ENCODE peak calls at places on chromosomes 12 and 14, in four cellular contexts. V, T, C and K are unnamed samples.
A peak's percentile ranks its signal among the peaks of the same experiment; 100 is the strongest.

GRCh38 chr14:44914849-44915248 is 46.9 kb downstream of the KLHL28 start:
- DNase-seq in T (peak; percentile 38), C (no peak), V (no peak), K (peak; percentile 75)

GRCh38 chr12:123912415-123913385 is 59.9 kb downstream of the CCDC92 start:
- DNase-seq in V (no peak), C (no peak), T (no peak), K (no peak)

GRCh38 chr14:22850944-22851790 is 14.8 kb downstream of the MMP14 start:
- DNase-seq in C (peak; percentile 82), T (peak; percentile 98), V (no peak), K (peak; percentile 96)

GRCh38 chr14:28875937-28876910 is 109.6 kb downstream of the FOXG1 start:
- DNase-seq in C (no peak), T (no peak), V (no peak), K (no peak)

GRCh38 chr14:54979039-54979438 is 47.9 kb downstream of the WDHD1 start:
- DNase-seq in T (no peak), V (no peak), C (no peak), K (no peak)

GRCh38 chr12:6768385-6769002 is 2.3 kb downstream of the PTMS start:
- DNase-seq in V (no peak), C (no peak), T (peak; percentile 21), K (no peak)

GRCh38 chr14:82565825-82566224 is 1032.2 kb upstream of the SEL1L start:
- DNase-seq in T (no peak), V (no peak), C (no peak), K (no peak)

GRCh38 chr14:95713596-95714371 is at the start of gene TCL1A:
- DNase-seq in V (no peak), T (no peak), C (no peak), K (no peak)

GRCh38 chr14:62117010-62117717 is 354.9 kb downstream of the SNAPC1 start:
- DNase-seq in V (peak; percentile 55), C (peak; percentile 58), T (peak; percentile 71), K (peak; percentile 2)

GRCh38 chr12:26187429-26187828 is 7.9 kb upstream of the SSPN start:
- DNase-seq in V (no peak), T (no peak), C (no peak), K (peak; percentile 25)
- TF ChIP-seq CTCF in V (no peak), T (no peak), C (no peak), K (peak; percentile 1)

GRCh38 chr12:10614056-10614370 is 604 bp upstream of the MAGOHB start:
- DNase-seq in C (no peak), V (no peak), T (no peak), K (no peak)

GRCh38 chr12:10613334-10614055 is at the start of gene MAGOHB:
- DNase-seq in T (peak; percentile 93), C (peak; percentile 92), V (peak; percentile 99), K (peak; percentile 97)

GRCh38 chr12:10612110-10612509 is 1.3 kb downstream of the MAGOHB start:
- DNase-seq in T (no peak), V (no peak), C (no peak), K (no peak)

GRCh38 chr12:10615532-10615931 is 2.1 kb upstream of the MAGOHB start:
- DNase-seq in T (no peak), C (no peak), V (no peak), K (no peak)

GRCh38 chr12:10612954-10613333 is 465 bp downstream of the MAGOHB start:
- DNase-seq in V (no peak), C (no peak), T (peak; percentile 23), K (no peak)
- H3K4me3 ChIP-seq in V (peak overlapping the region; percentile 97), C (peak overlapping the region; percentile 95), T (peak overlapping the region; percentile 86), K (peak overlapping the region; percentile 96)

GRCh38 chr12:54014315-54015209 is 5.8 kb downstream of the HOXC8 start:
- DNase-seq in V (no peak), T (no peak), C (no peak), K (no peak)

GRCh38 chr12:54010972-54011664 is 2.3 kb downstream of the HOXC8 start:
- DNase-seq in T (no peak), C (no peak), V (no peak), K (no peak)

GRCh38 chr12:54011665-54012532 is 3.1 kb downstream of the HOXC8 start:
- DNase-seq in T (no peak), C (no peak), V (no peak), K (no peak)

GRCh38 chr12:54010053-54010971 is 1.5 kb downstream of the HOXC8 start:
- DNase-seq in C (no peak), V (no peak), T (no peak), K (no peak)

GRCh38 chr12:54012631-54013398 is 4.0 kb downstream of the HOXC8 start:
- DNase-seq in T (no peak), V (no peak), C (no peak), K (no peak)
- TF ChIP-seq CTCF in T (no peak), V (no peak), C (no peak), K (no peak)

DNA sequence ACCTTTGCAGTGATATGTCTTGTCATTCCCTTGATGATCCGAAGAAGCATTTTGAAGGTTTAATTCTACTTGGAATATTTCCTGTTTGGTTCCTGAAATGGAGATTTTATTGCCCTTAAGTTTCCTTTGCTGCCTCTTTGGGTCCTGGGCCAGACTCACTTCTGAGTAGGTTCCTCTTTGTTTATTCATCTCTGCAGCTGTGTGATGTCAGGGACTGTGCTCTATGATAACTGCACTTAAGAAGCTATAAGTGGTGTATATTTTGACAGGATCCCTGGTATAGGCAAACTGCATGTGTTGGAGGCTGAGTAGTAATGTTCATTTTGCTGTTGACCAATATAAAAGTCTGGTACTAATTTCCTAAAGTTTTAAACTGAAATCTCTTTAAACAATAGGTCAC is at the start of gene KLRC4:
- DNase-seq in V (peak; percentile 19), C (no peak), T (peak; percentile 3), K (no peak)
- H3K4me3 ChIP-seq in V (peak within 1 kb of the TSS; percentile 62), C (no peak within 1 kb of the TSS), T (no peak within 1 kb of the TSS), K (no peak within 1 kb of the TSS)